ENCODE peak calls at places on chromosomes 6 and 20, in eight cellular contexts. Y is A549; T is endothelial cell; V is prostate gland; F is KG1; H is stimulated activated CD8-positive, alpha-beta memory T cell treated with anti-CD3 and anti-CD28 coated beads, Interleukin-12 subunit alpha, Interleukin-12 subunit beta, amount 100 ng/mL, for 4 hours; K is nephron progenitor cell; Q is NCI-H2107. L is an unnamed sample.

GRCh38 chr6:3585320-3585935 is 128.6 kb upstream of the SLC22A23 start:
- DNase-seq in T (no peak), F (no peak), Q (no peak), Y (no peak), K (no peak), H (no peak), V (no peak), L (no peak)

GRCh38 chr6:43077981-43078411 is 1.9 kb downstream of the PTK7 start:
- DNase-seq in H (no peak), T (no peak), V (no peak), Q (no peak), K (no peak), F (no peak), Y (no peak), L (no peak)

GRCh38 chr6:135675862-135676261 is 175.6 kb upstream of the PDE7B start:
- DNase-seq in H (no peak), K (peak; percentile 44), F (no peak), Q (peak; percentile 32), T (peak; percentile 59), V (no peak), Y (peak; percentile 17), L (peak; percentile 25)

GRCh38 chr6:27312950-27313271 is 838 bp upstream of the POM121L2 start:
- DNase-seq in K (no peak), H (no peak), F (no peak), T (no peak), Y (no peak), Q (no peak), V (no peak), L (no peak)

GRCh38 chr6:125809771-125810315 is 19.1 kb downstream of the NCOA7 start:
- DNase-seq in K (no peak), T (no peak), Y (no peak), H (no peak), Q (no peak), V (no peak), F (no peak), L (no peak)

GRCh38 chr6:68559716-68560115 is 75.4 kb upstream of the ADGRB3 start:
- DNase-seq in K (peak; percentile 21), T (peak; percentile 11), Y (no peak), Q (peak; percentile 14), H (no peak), F (no peak), V (no peak), L (no peak)

GRCh38 chr20:64161595-64162238 is 2.5 kb upstream of the MYT1 start:
- DNase-seq in V (peak; percentile 37), F (no peak), Q (no peak), H (no peak), T (peak; percentile 73), Y (peak; percentile 28), K (peak; percentile 84), L (no peak)

GRCh38 chr6:158642097-158642601 is 2.4 kb downstream of the DYNLT1 start:
- DNase-seq in H (no peak), Y (no peak), V (no peak), T (no peak), Q (no peak), K (no peak), F (no peak), L (no peak)

GRCh38 chr6:9612489-9612888 is 802.4 kb downstream of the TFAP2A start:
- DNase-seq in F (no peak), T (no peak), Y (no peak), Q (no peak), V (no peak), H (no peak), K (no peak), L (no peak)

GRCh38 chr6:119137194-119138072 is 59.0 kb upstream of the FAM184A start:
- DNase-seq in Y (no peak), F (peak; percentile 22), T (no peak), Q (no peak), V (peak; percentile 26), K (no peak), H (no peak), L (peak; percentile 74)

GRCh38 chr20:60055740-60056139 is 97.5 kb downstream of the CDH26 start:
- DNase-seq in K (no peak), F (peak; percentile 80), Y (no peak), T (no peak), H (peak; percentile 33), V (no peak), Q (no peak), L (no peak)

GRCh38 chr6:50128420-50129005 is 78.8 kb upstream of the DEFB112 start:
- DNase-seq in H (no peak), T (no peak), Q (no peak), Y (no peak), K (no peak), V (no peak), F (no peak), L (no peak)

GRCh38 chr6:128410584-128410983 is 109.8 kb downstream of the PTPRK start:
- DNase-seq in H (no peak), Q (no peak), K (no peak), T (no peak), Y (no peak), F (no peak), V (no peak), L (no peak)

GRCh38 chr20:46767127-46767761 is 57.8 kb downstream of the SLC2A10 start:
- DNase-seq in Y (peak; percentile 65), V (peak; percentile 20), K (peak; percentile 55), F (no peak), Q (no peak), T (peak; percentile 53), H (no peak), L (peak; percentile 21)

GRCh38 chr6:32108094-32108627 is 977 bp downstream of the TNXB start:
- DNase-seq in H (no peak), F (no peak), Q (no peak), T (no peak), V (no peak), Y (no peak), K (no peak), L (no peak)

GRCh38 chr20:25000268-25000801 is 7.8 kb upstream of the APMAP start:
- DNase-seq in K (no peak), F (no peak), V (peak; percentile 97), Y (peak; percentile 24), Q (no peak), T (no peak), H (no peak), L (no peak)

GRCh38 chr20:4113546-4113945 is 98.2 kb upstream of the RNF24 start:
- DNase-seq in H (no peak), Q (no peak), V (no peak), K (no peak), F (no peak), Y (no peak), T (no peak), L (no peak)

GRCh38 chr20:35619196-35620095 is 3.8 kb downstream of the SPAG4 start:
- DNase-seq in H (peak; percentile 52), V (peak; percentile 66), F (peak; percentile 59), Y (peak; percentile 96), Q (peak; percentile 27), K (peak; percentile 87), T (peak; percentile 83), L (no peak)

GRCh38 chr20:10110151-10110550 is 75.4 kb downstream of the ANKEF1 start:
- DNase-seq in V (no peak), K (no peak), Y (no peak), Q (no peak), H (no peak), F (no peak), T (no peak), L (no peak)

GRCh38 chr6:89028774-89029173 is 51.8 kb upstream of the PNRC1 start:
- DNase-seq in Q (no peak), H (no peak), Y (no peak), T (no peak), K (no peak), V (no peak), F (no peak), L (no peak)

GRCh38 chr6:42046491-42047219 is 3.7 kb upstream of the TAF8 start:
- DNase-seq in Q (no peak), T (no peak), Y (no peak), H (no peak), V (peak; percentile 14), K (no peak), F (no peak), L (peak; percentile 62)

GRCh38 chr6:37127961-37128862 is 41.7 kb upstream of the PIM1 start:
- DNase-seq in H (no peak), F (no peak), K (no peak), Y (no peak), V (no peak), Q (no peak), T (no peak), L (no peak)

GRCh38 chr6:161169690-161170089 is 104.2 kb downstream of the AGPAT4 start:
- DNase-seq in T (no peak), H (no peak), Q (peak; percentile 48), Y (no peak), F (no peak), K (no peak), V (no peak), L (peak; percentile 31)

GRCh38 chr6:22497299-22497698 is 72.1 kb upstream of the HDGFL1 start:
- DNase-seq in Y (no peak), F (no peak), T (no peak), H (no peak), K (no peak), V (no peak), Q (no peak), L (no peak)

GRCh38 chr6:115545410-115545986 is 515.2 kb downstream of the FRK start:
- DNase-seq in H (no peak), K (peak; percentile 40), Y (peak; percentile 1), T (peak; percentile 65), Q (no peak), V (no peak), F (no peak), L (no peak)